ENCODE peak calls at places on chromosomes 16 and 17, in nine cellular contexts. L, C, G, K, E, B, T, O and Q are unnamed samples.

GRCh38 chr16:84484579-84485254 is 19.7 kb downstream of the MEAK7 start:
- DNase-seq in L (no peak), C (peak; percentile 35), G (peak; percentile 55), K (peak; percentile 62), E (no peak), B (no peak), T (peak; percentile 23), O (peak; percentile 51), Q (peak; percentile 38)

GRCh38 chr16:72255785-72256184 is 83.8 kb upstream of the PMFBP1 start:
- DNase-seq in L (no peak), C (no peak), G (no peak), K (no peak), E (no peak), B (no peak), T (no peak), O (no peak), Q (no peak)

GRCh38 chr17:77280304-77280910 is 139.6 kb downstream of the SEC14L1 start:
- DNase-seq in L (peak; percentile 87), C (peak; percentile 90), G (no peak), K (peak; percentile 20), E (no peak), B (no peak), T (peak; percentile 95), O (peak; percentile 37), Q (no peak)

GRCh38 chr17:57328109-57328882 is 72.0 kb downstream of the MSI2 start:
- DNase-seq in L (no peak), C (no peak), G (no peak), K (no peak), E (no peak), B (no peak), T (no peak), O (no peak), Q (no peak)

GRCh38 chr17:77499699-77500435 is 359.1 kb downstream of the SEC14L1 start:
- DNase-seq in L (no peak), C (no peak), G (no peak), K (no peak), E (no peak), B (no peak), T (no peak), O (no peak), Q (no peak)

GRCh38 chr16:85202631-85203461 is 90.6 kb upstream of the CIBAR2 start:
- DNase-seq in L (no peak), C (no peak), G (peak; percentile 96), K (peak; percentile 88), E (no peak), B (no peak), T (no peak), O (peak; percentile 83), Q (no peak)

GRCh38 chr17:58986005-58986404 is 120.7 kb downstream of the TRIM37 start:
- DNase-seq in L (no peak), C (no peak), G (no peak), K (no peak), E (no peak), B (no peak), T (no peak), O (no peak), Q (no peak)

GRCh38 chr16:19766554-19766884 is 48.4 kb downstream of the IQCK start:
- DNase-seq in L (no peak), C (no peak), G (no peak), K (no peak), E (no peak), B (no peak), T (no peak), O (no peak), Q (no peak)

GRCh38 chr16:68279726-68280125 is 15.4 kb downstream of the SLC7A6 start:
- DNase-seq in L (no peak), C (no peak), G (no peak), K (no peak), E (no peak), B (no peak), T (no peak), O (no peak), Q (no peak)

GRCh38 chr17:15782809-15783208 is 50.7 kb downstream of the TBC1D26 start:
- DNase-seq in L (no peak), C (peak; percentile 35), G (peak; percentile 47), K (peak; percentile 70), E (no peak), B (peak; percentile 26), T (peak; percentile 24), O (no peak), Q (peak; percentile 9)

GRCh38 chr17:80586464-80587228 is 42.0 kb downstream of the RPTOR start:
- DNase-seq in L (no peak), C (no peak), G (no peak), K (no peak), E (no peak), B (no peak), T (no peak), O (no peak), Q (no peak)

GRCh38 chr17:38578229-38578628 is 27.5 kb downstream of the SRCIN1 start:
- DNase-seq in L (no peak), C (no peak), G (no peak), K (no peak), E (no peak), B (no peak), T (no peak), O (peak; percentile 91), Q (no peak)

GRCh38 chr16:30896203-30896889 is at the start of gene CTF1:
- DNase-seq in L (peak; percentile 81), C (peak; percentile 16), G (peak; percentile 96), K (peak; percentile 83), E (peak; percentile 70), B (no peak), T (peak; percentile 65), O (peak; percentile 94), Q (peak; percentile 37)

GRCh38 chr16:31876955-31877828 is 3.6 kb downstream of the ZNF267 start:
- DNase-seq in L (peak; percentile 77), C (peak; percentile 94), G (peak; percentile 80), K (no peak), E (no peak), B (peak; percentile 62), T (peak; percentile 94), O (no peak), Q (no peak)